ENCODE peak calls at places on chromosomes 1 and 21, in nine cellular contexts. One of them, this sample, is unnamed.

GRCh38 chr1:22208265-22208972 is 65.5 kb upstream of the WNT4 start:
- DNase-seq in K562: peak
- DNase-seq in sigmoid colon: peak
- DNase-seq in esophagus muscularis mucosa: no peak
- DNase-seq in tibial nerve: no peak
- DNase-seq in upper lobe of left lung: peak
- DNase-seq in suprapubic skin: no peak
- DNase-seq in stomach: no peak
- DNase-seq in transverse colon: no peak
- DNase-seq in this sample: no peak

GRCh38 chr1:64161347-64162080 is 41.9 kb upstream of the UBE2U start:
- DNase-seq in K562: no peak
- DNase-seq in sigmoid colon: peak
- DNase-seq in esophagus muscularis mucosa: no peak
- DNase-seq in tibial nerve: peak
- DNase-seq in upper lobe of left lung: no peak
- DNase-seq in suprapubic skin: no peak
- DNase-seq in stomach: no peak
- DNase-seq in transverse colon: no peak
- DNase-seq in this sample: no peak

GRCh38 chr1:212699104-212699838 is 369 bp downstream of the BATF3 start:
- DNase-seq in K562: peak
- DNase-seq in sigmoid colon: peak
- DNase-seq in esophagus muscularis mucosa: no peak
- DNase-seq in tibial nerve: peak
- DNase-seq in upper lobe of left lung: peak
- DNase-seq in suprapubic skin: peak
- DNase-seq in stomach: peak
- DNase-seq in transverse colon: peak
- DNase-seq in this sample: peak

GRCh38 chr1:53311104-53311908 is 16.6 kb downstream of the LRP8 start:
- DNase-seq in K562: no peak
- DNase-seq in sigmoid colon: no peak
- DNase-seq in esophagus muscularis mucosa: no peak
- DNase-seq in tibial nerve: no peak
- DNase-seq in upper lobe of left lung: peak
- DNase-seq in suprapubic skin: no peak
- DNase-seq in stomach: no peak
- DNase-seq in transverse colon: no peak
- DNase-seq in this sample: no peak

GRCh38 chr1:67748630-67749029 is 63.6 kb downstream of the GADD45A start:
- DNase-seq in K562: no peak
- DNase-seq in sigmoid colon: no peak
- DNase-seq in esophagus muscularis mucosa: no peak
- DNase-seq in tibial nerve: no peak
- DNase-seq in upper lobe of left lung: no peak
- DNase-seq in suprapubic skin: no peak
- DNase-seq in stomach: no peak
- DNase-seq in transverse colon: no peak
- DNase-seq in this sample: no peak

GRCh38 chr1:57612833-57613232 is 189.0 kb upstream of the DAB1 start:
- DNase-seq in K562: no peak
- DNase-seq in sigmoid colon: no peak
- DNase-seq in esophagus muscularis mucosa: no peak
- DNase-seq in tibial nerve: no peak
- DNase-seq in upper lobe of left lung: no peak
- DNase-seq in suprapubic skin: no peak
- DNase-seq in stomach: no peak
- DNase-seq in transverse colon: no peak
- DNase-seq in this sample: no peak

GRCh38 chr1:205515781-205516253 is 11.3 kb downstream of the CDK18 start:
- DNase-seq in K562: peak
- DNase-seq in sigmoid colon: peak
- DNase-seq in esophagus muscularis mucosa: no peak
- DNase-seq in tibial nerve: no peak
- DNase-seq in upper lobe of left lung: no peak
- DNase-seq in suprapubic skin: no peak
- DNase-seq in stomach: no peak
- DNase-seq in transverse colon: peak
- DNase-seq in this sample: no peak

GRCh38 chr1:51575406-51576084 is 41.3 kb upstream of the OSBPL9 start:
- DNase-seq in K562: peak
- DNase-seq in sigmoid colon: no peak
- DNase-seq in esophagus muscularis mucosa: no peak
- DNase-seq in tibial nerve: no peak
- DNase-seq in upper lobe of left lung: no peak
- DNase-seq in suprapubic skin: no peak
- DNase-seq in stomach: no peak
- DNase-seq in transverse colon: no peak
- DNase-seq in this sample: no peak

GRCh38 chr1:196558424-196558823 is 49.8 kb downstream of the KCNT2 start:
- DNase-seq in K562: no peak
- DNase-seq in sigmoid colon: no peak
- DNase-seq in esophagus muscularis mucosa: no peak
- DNase-seq in tibial nerve: peak
- DNase-seq in upper lobe of left lung: no peak
- DNase-seq in suprapubic skin: no peak
- DNase-seq in stomach: no peak
- DNase-seq in transverse colon: no peak
- DNase-seq in this sample: peak

GRCh38 chr1:18396247-18396646 is 84.5 kb upstream of the KLHDC7A start:
- DNase-seq in K562: no peak
- DNase-seq in sigmoid colon: no peak
- DNase-seq in esophagus muscularis mucosa: no peak
- DNase-seq in tibial nerve: no peak
- DNase-seq in upper lobe of left lung: no peak
- DNase-seq in suprapubic skin: no peak
- DNase-seq in stomach: no peak
- DNase-seq in transverse colon: no peak
- DNase-seq in this sample: no peak

GRCh38 chr1:56397811-56398231 is 181.5 kb downstream of the PLPP3 start:
- DNase-seq in K562: no peak
- DNase-seq in sigmoid colon: no peak
- DNase-seq in esophagus muscularis mucosa: no peak
- DNase-seq in tibial nerve: no peak
- DNase-seq in upper lobe of left lung: no peak
- DNase-seq in suprapubic skin: no peak
- DNase-seq in stomach: no peak
- DNase-seq in transverse colon: no peak
- DNase-seq in this sample: no peak

GRCh38 chr1:160407819-160408801 is 7.7 kb downstream of the VANGL2 start:
- DNase-seq in K562: no peak
- DNase-seq in sigmoid colon: no peak
- DNase-seq in esophagus muscularis mucosa: no peak
- DNase-seq in tibial nerve: no peak
- DNase-seq in upper lobe of left lung: peak
- DNase-seq in suprapubic skin: no peak
- DNase-seq in stomach: no peak
- DNase-seq in transverse colon: peak
- DNase-seq in this sample: no peak

GRCh38 chr1:192378276-192378675 is 61.5 kb downstream of the RGS21 start:
- DNase-seq in K562: no peak
- DNase-seq in sigmoid colon: no peak
- DNase-seq in esophagus muscularis mucosa: no peak
- DNase-seq in tibial nerve: no peak
- DNase-seq in upper lobe of left lung: no peak
- DNase-seq in suprapubic skin: no peak
- DNase-seq in stomach: no peak
- DNase-seq in transverse colon: no peak
- DNase-seq in this sample: no peak

GRCh38 chr1:56639210-56639609 is 5.9 kb upstream of the PRKAA2 start:
- DNase-seq in K562: no peak
- DNase-seq in sigmoid colon: no peak
- DNase-seq in esophagus muscularis mucosa: no peak
- DNase-seq in tibial nerve: no peak
- DNase-seq in upper lobe of left lung: no peak
- DNase-seq in suprapubic skin: no peak
- DNase-seq in stomach: no peak
- DNase-seq in transverse colon: no peak
- DNase-seq in this sample: no peak

GRCh38 chr1:194225781-194226180 is 1039.4 kb upstream of the B3GALT2 start:
- DNase-seq in K562: no peak
- DNase-seq in sigmoid colon: no peak
- DNase-seq in esophagus muscularis mucosa: no peak
- DNase-seq in tibial nerve: no peak
- DNase-seq in upper lobe of left lung: no peak
- DNase-seq in suprapubic skin: no peak
- DNase-seq in stomach: no peak
- DNase-seq in transverse colon: no peak
- DNase-seq in this sample: no peak

GRCh38 chr1:152047954-152048640 is 11.3 kb upstream of the S100A11 start:
- DNase-seq in K562: peak
- DNase-seq in sigmoid colon: peak
- DNase-seq in esophagus muscularis mucosa: peak
- DNase-seq in tibial nerve: peak
- DNase-seq in upper lobe of left lung: peak
- DNase-seq in suprapubic skin: peak
- DNase-seq in stomach: peak
- DNase-seq in transverse colon: peak
- DNase-seq in this sample: peak
- TF ChIP-seq POLR2A in K562: peak
- TF ChIP-seq POLR2A in sigmoid colon: peak
- TF ChIP-seq POLR2A in esophagus muscularis mucosa: peak
- TF ChIP-seq POLR2A in tibial nerve: peak
- TF ChIP-seq POLR2A in upper lobe of left lung: peak
- TF ChIP-seq POLR2A in suprapubic skin: peak
- TF ChIP-seq POLR2A in stomach: no peak
- TF ChIP-seq POLR2A in transverse colon: peak
- TF ChIP-seq POLR2A in this sample: no peak

GRCh38 chr21:32182449-32182848 is 96.4 kb downstream of the MIS18A start:
- DNase-seq in K562: no peak
- DNase-seq in sigmoid colon: no peak
- DNase-seq in esophagus muscularis mucosa: peak
- DNase-seq in tibial nerve: no peak
- DNase-seq in upper lobe of left lung: no peak
- DNase-seq in suprapubic skin: no peak
- DNase-seq in stomach: no peak
- DNase-seq in transverse colon: no peak
- DNase-seq in this sample: no peak

GRCh38 chr21:32185103-32185502 is 93.7 kb downstream of the MIS18A start:
- DNase-seq in K562: no peak
- DNase-seq in sigmoid colon: no peak
- DNase-seq in esophagus muscularis mucosa: peak
- DNase-seq in tibial nerve: no peak
- DNase-seq in upper lobe of left lung: no peak
- DNase-seq in suprapubic skin: no peak
- DNase-seq in stomach: no peak
- DNase-seq in transverse colon: no peak
- DNase-seq in this sample: no peak

GRCh38 chr21:32184059-32184458 is 94.8 kb downstream of the MIS18A start:
- DNase-seq in K562: no peak
- DNase-seq in sigmoid colon: no peak
- DNase-seq in esophagus muscularis mucosa: peak
- DNase-seq in tibial nerve: no peak
- DNase-seq in upper lobe of left lung: no peak
- DNase-seq in suprapubic skin: no peak
- DNase-seq in stomach: no peak
- DNase-seq in transverse colon: no peak
- DNase-seq in this sample: no peak

GRCh38 chr21:32184485-32184884 is 94.4 kb downstream of the MIS18A start:
- DNase-seq in K562: peak
- DNase-seq in sigmoid colon: no peak
- DNase-seq in esophagus muscularis mucosa: no peak
- DNase-seq in tibial nerve: no peak
- DNase-seq in upper lobe of left lung: no peak
- DNase-seq in suprapubic skin: no peak
- DNase-seq in stomach: no peak
- DNase-seq in transverse colon: no peak
- DNase-seq in this sample: no peak

GRCh38 chr21:32181415-32181814 is 97.4 kb downstream of the MIS18A start:
- DNase-seq in K562: peak
- DNase-seq in sigmoid colon: no peak
- DNase-seq in esophagus muscularis mucosa: peak
- DNase-seq in tibial nerve: no peak
- DNase-seq in upper lobe of left lung: no peak
- DNase-seq in suprapubic skin: no peak
- DNase-seq in stomach: no peak
- DNase-seq in transverse colon: no peak
- DNase-seq in this sample: no peak
- TF ChIP-seq EP300 in K562: no peak
- TF ChIP-seq EP300 in sigmoid colon: no peak
- TF ChIP-seq EP300 in esophagus muscularis mucosa: no peak
- TF ChIP-seq EP300 in tibial nerve: no peak
- TF ChIP-seq EP300 in upper lobe of left lung: no peak
- TF ChIP-seq EP300 in suprapubic skin: no peak
- TF ChIP-seq EP300 in stomach: no peak
- TF ChIP-seq EP300 in transverse colon: no peak
- TF ChIP-seq EP300 in this sample: no peak

DNA sequence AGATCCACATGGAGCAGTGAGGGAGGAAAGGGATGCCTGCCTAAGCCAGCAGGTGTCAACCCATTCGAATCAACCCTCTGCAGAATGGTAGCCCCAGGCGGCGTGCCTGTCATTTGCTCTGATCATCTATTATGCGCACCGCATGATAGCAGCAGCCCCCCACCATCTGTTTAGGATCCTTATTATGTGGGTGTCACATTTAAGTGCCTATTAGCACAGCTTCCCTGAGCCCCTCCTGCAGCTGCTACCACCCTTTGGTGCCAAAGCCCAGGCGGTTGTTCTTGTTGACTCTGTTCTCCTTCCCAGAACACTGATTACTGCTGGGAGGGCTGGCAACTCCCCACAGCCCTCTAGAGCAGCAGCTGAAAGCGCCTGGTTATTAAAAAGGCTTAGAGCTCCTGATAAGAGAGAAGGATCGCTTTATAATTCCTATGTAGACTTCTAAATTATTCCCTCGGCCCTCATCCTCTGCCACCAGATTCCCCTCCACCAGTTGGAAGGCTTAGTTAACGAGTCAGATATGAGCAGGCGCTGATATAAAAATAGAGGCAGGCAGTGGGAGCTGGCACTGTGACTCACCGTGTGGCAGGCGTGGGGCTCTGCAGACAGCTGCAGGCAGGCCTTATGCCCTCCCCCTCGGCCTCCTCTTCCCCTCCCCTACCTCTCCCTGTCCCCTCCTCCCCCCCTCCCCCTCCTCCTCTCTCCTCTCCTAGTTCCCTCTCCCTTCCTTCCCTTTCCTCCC is 23.0 kb downstream of the ACTA1 start:
- DNase-seq in K562: peak
- DNase-seq in sigmoid colon: peak
- DNase-seq in esophagus muscularis mucosa: no peak
- DNase-seq in tibial nerve: no peak
- DNase-seq in upper lobe of left lung: no peak
- DNase-seq in suprapubic skin: no peak
- DNase-seq in stomach: peak
- DNase-seq in transverse colon: peak
- DNase-seq in this sample: peak
- TF ChIP-seq CTCF in K562: no peak
- TF ChIP-seq CTCF in sigmoid colon: no peak
- TF ChIP-seq CTCF in esophagus muscularis mucosa: no peak
- TF ChIP-seq CTCF in tibial nerve: no peak
- TF ChIP-seq CTCF in upper lobe of left lung: no peak
- TF ChIP-seq CTCF in suprapubic skin: no peak
- TF ChIP-seq CTCF in stomach: no peak
- TF ChIP-seq CTCF in transverse colon: no peak
- TF ChIP-seq CTCF in this sample: no peak

DNA sequence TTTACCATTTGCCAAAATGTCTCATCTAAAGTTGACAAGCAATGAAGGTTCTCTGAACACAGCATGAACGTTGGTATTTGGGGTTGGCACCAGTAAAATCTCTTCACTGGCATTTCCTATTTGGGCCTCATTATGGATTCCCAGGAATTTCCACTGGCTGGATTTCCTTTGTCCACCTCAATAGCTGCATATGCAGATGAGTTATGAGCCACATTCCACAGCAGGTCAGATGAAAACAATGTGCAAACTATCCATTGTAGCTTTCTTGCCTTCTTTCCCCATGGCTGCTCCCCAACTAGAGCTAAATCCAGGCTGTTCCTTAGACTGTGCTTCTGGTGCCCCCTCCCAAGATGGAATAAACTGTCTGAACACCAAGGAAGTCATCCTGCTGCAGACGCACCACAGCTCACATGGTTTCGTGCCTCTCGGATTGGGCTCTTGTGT is 168.1 kb upstream of the FGGY start:
- DNase-seq in K562: no peak
- DNase-seq in sigmoid colon: no peak
- DNase-seq in esophagus muscularis mucosa: peak
- DNase-seq in tibial nerve: no peak
- DNase-seq in upper lobe of left lung: no peak
- DNase-seq in suprapubic skin: no peak
- DNase-seq in stomach: no peak
- DNase-seq in transverse colon: no peak
- DNase-seq in this sample: no peak
- TF ChIP-seq POLR2A in K562: no peak
- TF ChIP-seq POLR2A in sigmoid colon: no peak
- TF ChIP-seq POLR2A in esophagus muscularis mucosa: no peak
- TF ChIP-seq POLR2A in tibial nerve: no peak
- TF ChIP-seq POLR2A in upper lobe of left lung: no peak
- TF ChIP-seq POLR2A in suprapubic skin: no peak
- TF ChIP-seq POLR2A in stomach: no peak
- TF ChIP-seq POLR2A in transverse colon: no peak
- TF ChIP-seq POLR2A in this sample: no peak